ENCODE peak calls at places on chromosomes 7 and 10, in nine cellular contexts. U, F, O, S, J, V, I, R and E are unnamed samples.

GRCh38 chr7:35725280-35725680 is 30.3 kb upstream of the HERPUD2 start:
- DNase-seq in S (peak), J (no peak), U (peak), R (no peak), I (no peak), F (no peak), O (no peak), V (no peak), E (no peak)

GRCh38 chr7:2728309-2729042 is 40.5 kb downstream of the AMZ1 start:
- DNase-seq in I (no peak), V (no peak), R (peak), F (no peak), S (no peak), U (no peak), O (no peak), J (no peak), E (no peak)

GRCh38 chr10:49474901-49475300 is 64.0 kb downstream of the ERCC6 start:
- DNase-seq in I (no peak), S (no peak), U (no peak), O (no peak), J (no peak), F (no peak), V (no peak), R (no peak), E (no peak)

GRCh38 chr10:51522858-51523257 is 176.5 kb downstream of the CSTF2T start:
- DNase-seq in S (no peak), I (no peak), J (no peak), U (no peak), O (no peak), V (no peak), F (no peak), R (peak), E (no peak)

GRCh38 chr7:75617634-75618234 is 121.0 kb downstream of the HIP1 start:
- DNase-seq in I (no peak), R (no peak), S (no peak), U (peak), J (no peak), O (no peak), F (peak), V (no peak), E (no peak)

GRCh38 chr10:22927661-22928403 is at the start of gene ARMC3:
- DNase-seq in R (peak), J (no peak), S (peak), F (peak), O (peak), U (peak), V (peak), I (peak), E (no peak)

GRCh38 chr7:127666602-127667001 is 14.6 kb downstream of the SND1 start:
- DNase-seq in I (no peak), O (no peak), S (no peak), V (no peak), F (no peak), R (no peak), U (no peak), J (no peak), E (no peak)

GRCh38 chr7:85750454-85750949 is 563.6 kb upstream of the SEMA3D start:
- DNase-seq in V (no peak), F (no peak), U (no peak), I (no peak), S (peak), J (no peak), R (peak), O (no peak), E (peak)

GRCh38 chr7:100726998-100727761 is 6.2 kb upstream of the ZAN start:
- DNase-seq in V (no peak), F (no peak), S (no peak), O (no peak), J (no peak), U (no peak), I (no peak), R (peak), E (no peak)

GRCh38 chr10:68001539-68001938 is 73.5 kb downstream of the HERC4 start:
- DNase-seq in R (no peak), S (no peak), V (no peak), J (no peak), U (no peak), F (no peak), I (no peak), O (no peak), E (no peak)

GRCh38 chr7:45980973-45981372 is 59.9 kb upstream of the IGFBP3 start:
- DNase-seq in O (no peak), I (no peak), R (no peak), V (no peak), F (no peak), S (no peak), J (no peak), U (no peak), E (no peak)

GRCh38 chr7:48063985-48064384 is 25.1 kb upstream of the UPP1 start:
- DNase-seq in I (no peak), J (no peak), S (no peak), O (no peak), F (no peak), R (no peak), V (no peak), U (no peak), E (no peak)

GRCh38 chr7:69095649-69096048 is 502.6 kb upstream of the AUTS2 start:
- DNase-seq in V (no peak), R (no peak), F (no peak), I (no peak), S (no peak), J (no peak), U (no peak), O (no peak), E (no peak)

GRCh38 chr10:34181545-34182300 is 633.4 kb downstream of the PARD3 start:
- DNase-seq in O (no peak), S (no peak), I (no peak), U (no peak), V (no peak), J (no peak), F (no peak), R (peak), E (no peak)

GRCh38 chr10:124290095-124290795 is 128.5 kb downstream of the OAT start:
- DNase-seq in J (peak), V (no peak), F (no peak), R (peak), U (no peak), I (no peak), O (no peak), S (no peak), E (peak)